ENCODE peak calls at places on chromosome 1, in nine cellular contexts. O, F, B, Y, Q, E, U, W and J are unnamed samples.

GRCh38 chr1:168348146-168348709 is 67.6 kb downstream of the TBX19 start:
- DNase-seq in O (peak), F (no peak), Q (no peak), W (peak), E (no peak), Y (no peak), U (peak), B (no peak), J (no peak)

GRCh38 chr1:77126309-77126708 is 92.9 kb downstream of the PIGK start:
- DNase-seq in U (peak), F (peak), Y (peak), B (peak), Q (no peak), W (peak), O (peak), E (peak), J (peak)

GRCh38 chr1:21341022-21341421 is 50.8 kb upstream of the ECE1 start:
- DNase-seq in F (no peak), Y (no peak), Q (no peak), O (no peak), B (peak), W (no peak), E (no peak), U (peak), J (no peak)

GRCh38 chr1:245790441-245790840 is 635.7 kb downstream of the KIF26B start:
- DNase-seq in E (no peak), Y (no peak), Q (no peak), W (peak), B (no peak), F (no peak), U (no peak), O (no peak), J (peak)

GRCh38 chr1:172917972-172918371 is 132.8 kb downstream of the TNFSF18 start:
- DNase-seq in Q (no peak), E (no peak), O (peak), W (peak), B (no peak), Y (peak), F (no peak), U (peak), J (peak)

GRCh38 chr1:235018720-235019444 is 109.8 kb downstream of the TOMM20 start:
- DNase-seq in E (no peak), W (no peak), B (no peak), F (no peak), U (no peak), O (no peak), Y (no peak), Q (peak), J (no peak)

GRCh38 chr1:181587870-181588438 is 104.6 kb downstream of the CACNA1E start:
- DNase-seq in Q (no peak), F (peak), Y (no peak), U (no peak), E (no peak), O (no peak), W (no peak), B (no peak), J (no peak)

GRCh38 chr1:155084722-155085503 is 6.3 kb downstream of the EFNA3 start:
- DNase-seq in U (peak), Q (peak), B (peak), E (peak), O (peak), F (peak), Y (peak), W (peak), J (peak)

GRCh38 chr1:108551157-108551862 is 8.6 kb upstream of the EEIG2 start:
- DNase-seq in F (no peak), E (no peak), W (no peak), Q (no peak), O (no peak), B (no peak), Y (no peak), U (peak), J (no peak)

GRCh38 chr1:213820362-213821149 is 167.2 kb upstream of the PROX1 start:
- DNase-seq in U (no peak), Y (no peak), Q (no peak), F (no peak), E (no peak), O (no peak), B (no peak), W (no peak), J (no peak)

GRCh38 chr1:41678141-41678878 is 193.8 kb upstream of the EDN2 start:
- DNase-seq in O (no peak), Y (peak), E (peak), F (no peak), B (no peak), Q (peak), W (peak), U (no peak), J (peak)

GRCh38 chr1:156251527-156251926 is 3.7 kb upstream of the PAQR6 start:
- DNase-seq in E (no peak), Y (no peak), Q (no peak), U (no peak), B (no peak), O (no peak), F (no peak), W (no peak), J (no peak)

GRCh38 chr1:1371354-1371740 is 3.7 kb downstream of the AURKAIP1 start:
- DNase-seq in U (no peak), O (no peak), Y (no peak), Q (no peak), B (no peak), F (no peak), W (no peak), E (no peak), J (no peak)

GRCh38 chr1:90114521-90115141 is 119.7 kb downstream of the ZNF326 start:
- DNase-seq in O (peak), Y (peak), U (peak), E (peak), W (peak), F (no peak), B (no peak), Q (no peak), J (peak)

GRCh38 chr1:153358691-153358975 is 979 bp downstream of the S100A9 start:
- DNase-seq in Y (no peak), U (no peak), B (no peak), F (peak), Q (no peak), O (no peak), W (no peak), E (no peak), J (no peak)

GRCh38 chr1:225548140-225548857 is 104.6 kb downstream of the ENAH start:
- DNase-seq in B (no peak), Q (no peak), E (no peak), Y (no peak), W (no peak), F (no peak), O (no peak), U (no peak), J (peak)

GRCh38 chr1:22892789-22893188 is 79.9 kb downstream of the LACTBL1 start:
- DNase-seq in Q (no peak), F (no peak), U (no peak), Y (no peak), W (no peak), O (no peak), B (no peak), E (no peak), J (no peak)

GRCh38 chr1:248901578-248901977 is 4.5 kb upstream of the PGBD2 start:
- DNase-seq in Q (no peak), B (no peak), E (no peak), W (no peak), Y (no peak), O (no peak), F (no peak), U (no peak), J (no peak)

GRCh38 chr1:12126781-12127180 is 40.0 kb upstream of the TNFRSF1B start:
- DNase-seq in F (no peak), E (no peak), B (no peak), Y (no peak), O (no peak), Q (no peak), W (no peak), U (no peak), J (no peak)

GRCh38 chr1:91022518-91022929 is 689 bp upstream of the ZNF644 start:
- DNase-seq in O (no peak), F (no peak), U (no peak), B (no peak), Q (no peak), E (no peak), W (no peak), Y (no peak), J (no peak)

GRCh38 chr1:3516481-3516869 is 62.0 kb downstream of the ARHGEF16 start:
- DNase-seq in W (no peak), B (no peak), U (no peak), E (no peak), Y (no peak), Q (no peak), F (no peak), O (no peak), J (no peak)

GRCh38 chr1:36486436-36487335 is 4.0 kb upstream of the CSF3R start:
- DNase-seq in O (peak), F (peak), E (peak), W (peak), B (no peak), Q (peak), U (peak), Y (no peak), J (peak)

GRCh38 chr1:2049517-2050481 is at the start of gene PRKCZ:
- DNase-seq in E (no peak), Y (no peak), F (peak), Q (peak), U (peak), O (peak), B (peak), W (peak), J (no peak)

GRCh38 chr1:27770293-27770830 is 2.7 kb upstream of the STX12 start:
- DNase-seq in F (no peak), Y (no peak), W (no peak), U (no peak), E (no peak), O (no peak), Q (no peak), B (no peak), J (no peak)

GRCh38 chr1:201290551-201290950 is 7.2 kb downstream of the PKP1 start:
- DNase-seq in U (no peak), E (no peak), F (no peak), Q (peak), O (no peak), W (no peak), Y (no peak), B (no peak), J (no peak)

GRCh38 chr1:58754056-58754613 is 29.7 kb downstream of the JUN start:
- DNase-seq in W (no peak), O (no peak), Q (no peak), U (peak), B (no peak), F (no peak), E (no peak), Y (no peak), J (peak)

GRCh38 chr1:118118469-118118868 is 66.6 kb downstream of the SPAG17 start:
- DNase-seq in Y (no peak), U (no peak), E (peak), Q (no peak), W (no peak), B (no peak), O (no peak), F (no peak), J (no peak)

GRCh38 chr1:243667133-243667532 is 182.9 kb downstream of the AKT3 start:
- DNase-seq in E (no peak), U (no peak), F (no peak), Q (no peak), B (no peak), O (no peak), W (no peak), Y (no peak), J (no peak)

GRCh38 chr1:1434812-1435093 is 737 bp upstream of the VWA1 start:
- DNase-seq in W (no peak), Y (no peak), B (no peak), F (no peak), Q (no peak), O (no peak), U (no peak), E (no peak), J (no peak)

GRCh38 chr1:193115629-193116227 is 6.1 kb upstream of the CDC73 start:
- DNase-seq in O (peak), E (no peak), F (no peak), B (no peak), W (peak), Y (peak), Q (peak), U (peak), J (peak)

GRCh38 chr1:150109567-150109966 is 40.1 kb upstream of the PLEKHO1 start:
- DNase-seq in E (no peak), O (no peak), U (no peak), W (no peak), Y (no peak), Q (no peak), F (no peak), B (no peak), J (no peak)

GRCh38 chr1:169060906-169061683 is 45.4 kb upstream of the ATP1B1 start:
- DNase-seq in Q (no peak), F (no peak), U (peak), W (peak), E (no peak), O (no peak), Y (no peak), B (no peak), J (no peak)

GRCh38 chr1:93437976-93438605 is 9.8 kb upstream of the FNBP1L start:
- DNase-seq in Q (no peak), O (peak), Y (no peak), E (no peak), B (no peak), F (no peak), U (peak), W (peak), J (peak)
- H3K4me3 ChIP-seq in Q (no peak), O (no peak), Y (no peak), E (no peak), B (no peak), F (no peak), U (peak), W (no peak), J (no peak)

DNA sequence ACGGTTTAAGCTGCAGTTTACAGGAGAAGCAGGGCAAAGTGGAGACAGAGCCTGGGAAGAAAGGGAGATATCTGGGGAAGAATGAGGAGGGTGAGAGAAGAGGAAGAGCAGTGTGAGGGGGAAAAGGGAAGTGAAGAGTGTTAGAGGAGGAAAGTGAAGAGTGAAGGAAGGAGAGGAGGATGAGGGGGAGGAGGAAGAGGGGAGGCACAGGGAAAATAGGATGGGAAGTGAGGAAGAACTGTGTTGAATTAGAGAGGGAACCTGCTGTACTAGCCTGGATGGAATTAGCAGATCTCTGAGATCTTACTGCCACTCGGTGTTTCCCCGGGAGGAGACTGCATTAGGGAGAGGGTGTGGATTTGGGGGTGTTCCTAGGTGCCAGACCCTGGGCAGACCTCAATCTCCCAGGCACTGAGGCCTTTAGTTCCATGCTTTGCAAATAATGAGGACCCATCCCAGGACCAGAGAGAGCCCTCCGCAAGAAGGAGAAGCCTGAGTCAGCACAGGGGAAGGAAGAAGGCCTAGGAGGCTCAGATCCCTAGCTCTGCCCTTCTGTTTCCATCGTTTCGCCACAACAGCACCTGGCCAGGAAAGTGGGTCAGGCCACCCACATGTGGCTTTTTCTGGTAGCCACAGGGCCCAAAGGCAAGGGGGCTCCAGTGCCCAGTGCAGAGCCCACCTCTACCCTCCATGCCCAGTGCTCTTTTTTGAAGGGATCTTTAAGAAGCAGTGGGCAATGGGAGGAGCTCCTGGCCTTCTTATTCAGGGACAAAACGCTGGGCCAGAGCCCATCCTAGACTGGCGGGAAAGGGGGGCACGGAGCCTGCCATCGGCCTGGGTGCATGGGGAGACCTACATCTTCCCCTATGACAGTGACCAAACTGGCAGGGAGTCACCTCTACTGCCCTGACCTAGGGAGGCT is 2.0 kb downstream of the LRRN2 start:
- DNase-seq in F (no peak), U (no peak), B (no peak), W (no peak), Y (no peak), Q (peak), O (no peak), E (no peak), J (no peak)
- H3K4me3 ChIP-seq in F (peak), U (peak), B (no peak), W (no peak), Y (no peak), Q (peak), O (no peak), E (peak), J (no peak)

GRCh38 chr1:207885129-207886032 is 25.5 kb downstream of the CD34 start:
- DNase-seq in F (peak), Q (peak), Y (peak), B (peak), U (peak), O (peak), W (peak), E (peak), J (peak)

GRCh38 chr1:207882692-207883091 is 28.2 kb downstream of the CD34 start:
- DNase-seq in F (peak), U (no peak), Y (no peak), Q (no peak), E (no peak), B (no peak), W (no peak), O (no peak), J (no peak)

GRCh38 chr1:207883660-207884245 is 27.2 kb downstream of the CD34 start:
- DNase-seq in Y (no peak), W (no peak), U (no peak), O (no peak), F (peak), E (no peak), Q (no peak), B (no peak), J (no peak)

GRCh38 chr1:207883104-207883651 is 27.7 kb downstream of the CD34 start:
- DNase-seq in B (no peak), U (no peak), Q (no peak), E (no peak), Y (no peak), F (no peak), W (no peak), O (no peak), J (no peak)

GRCh38 chr1:207884276-207885029 is 26.5 kb downstream of the CD34 start:
- DNase-seq in E (no peak), B (no peak), Y (no peak), Q (no peak), W (no peak), F (peak), O (no peak), U (no peak), J (no peak)
- H3K4me3 ChIP-seq in E (no peak), B (no peak), Y (no peak), Q (no peak), W (no peak), F (no peak), O (no peak), U (no peak), J (no peak)

DNA sequence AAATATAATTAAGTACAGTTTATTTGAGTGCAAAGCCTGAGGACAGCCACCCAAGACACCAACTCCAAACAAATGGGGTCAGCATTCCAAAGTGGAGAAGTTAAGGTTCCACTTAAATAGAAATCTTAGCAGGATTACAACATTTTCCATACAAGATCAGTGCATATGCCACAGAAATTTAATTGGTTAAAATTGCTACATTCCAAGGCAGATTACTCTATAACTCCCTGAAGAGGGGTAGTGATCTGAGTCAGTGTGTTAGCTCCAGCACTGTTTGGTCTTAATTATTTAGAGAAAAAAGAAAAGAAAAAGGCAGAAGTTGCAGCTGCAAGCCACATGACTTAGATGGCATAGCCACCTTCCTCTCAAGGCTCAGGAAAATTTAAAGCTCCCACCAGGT is 297.5 kb downstream of the HHIPL2 start:
- DNase-seq in U (no peak), Q (no peak), Y (no peak), W (no peak), E (no peak), B (no peak), O (no peak), F (no peak), J (peak)
- H3K4me3 ChIP-seq in U (no peak), Q (no peak), Y (no peak), W (no peak), E (no peak), B (no peak), O (no peak), F (no peak), J (no peak)

GRCh38 chr1:67688526-67689219 is 3.7 kb downstream of the GADD45A start:
- DNase-seq in O (no peak), Y (no peak), B (no peak), E (no peak), Q (no peak), W (no peak), F (peak), U (peak), J (no peak)
- H3K4me3 ChIP-seq in O (peak), Y (peak), B (no peak), E (no peak), Q (no peak), W (no peak), F (peak), U (peak), J (peak)

GRCh38 chr1:160097196-160097910 is 1.1 kb downstream of the IGSF8 start:
- DNase-seq in U (no peak), Y (no peak), Q (no peak), O (no peak), W (no peak), E (no peak), F (peak), B (no peak), J (no peak)

GRCh38 chr1:160099716-160100375 is 1.4 kb upstream of the IGSF8 start:
- DNase-seq in B (no peak), O (no peak), W (no peak), E (no peak), U (no peak), Q (no peak), Y (no peak), F (no peak), J (no peak)

GRCh38 chr1:160097911-160098851 is at the start of gene IGSF8:
- DNase-seq in F (peak), Y (no peak), B (peak), E (peak), U (peak), W (peak), O (peak), Q (peak), J (peak)

GRCh38 chr1:160101037-160101716 is 2.8 kb upstream of the IGSF8 start:
- DNase-seq in W (peak), Y (peak), O (peak), F (peak), Q (peak), U (peak), E (peak), B (peak), J (peak)

GRCh38 chr1:160098852-160099647 is 631 bp upstream of the IGSF8 start:
- DNase-seq in Q (peak), W (peak), U (peak), F (peak), E (peak), O (peak), B (peak), Y (peak), J (peak)
- H3K4me3 ChIP-seq in Q (peak), W (peak), U (peak), F (peak), E (peak), O (peak), B (peak), Y (peak), J (peak)

GRCh38 chr1:43359696-43360095 is 915 bp downstream of the CDC20 start:
- DNase-seq in U (no peak), B (no peak), Q (no peak), E (no peak), Y (no peak), F (no peak), O (no peak), W (no peak), J (no peak)
- H3K4me3 ChIP-seq in U (peak), B (no peak), Q (no peak), E (no peak), Y (peak), F (peak), O (peak), W (no peak), J (peak)

GRCh38 chr1:6178751-6179563 is 1.2 kb downstream of the CHD5 start:
- DNase-seq in Y (no peak), W (no peak), E (no peak), O (no peak), F (peak), B (no peak), U (no peak), Q (no peak), J (peak)
- H3K4me3 ChIP-seq in Y (no peak), W (no peak), E (no peak), O (peak), F (no peak), B (no peak), U (peak), Q (peak), J (no peak)

DNA sequence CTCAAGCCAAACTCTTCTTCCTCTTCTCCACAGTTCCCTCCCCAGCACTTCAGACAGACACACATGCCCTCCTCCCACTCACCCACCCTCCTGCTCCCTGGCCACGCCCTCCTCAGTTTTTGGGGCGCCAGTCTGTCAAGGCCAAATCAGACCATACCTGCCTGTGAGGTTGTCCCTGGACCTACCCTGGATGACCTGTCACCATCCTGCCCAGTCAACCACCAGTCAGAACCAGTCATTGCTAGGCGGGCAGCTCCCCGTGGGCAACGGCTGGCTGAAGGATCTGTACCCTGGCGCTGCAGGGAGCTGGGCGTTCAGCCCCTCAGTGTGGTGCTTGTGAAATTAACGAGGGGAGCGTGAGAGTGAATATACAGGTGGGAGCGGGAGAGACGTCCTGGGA is 670 bp downstream of the C1orf210 start:
- DNase-seq in Y (no peak), E (no peak), F (no peak), W (no peak), O (no peak), Q (peak), U (no peak), B (no peak), J (no peak)
- H3K4me3 ChIP-seq in Y (no peak), E (peak), F (peak), W (no peak), O (no peak), Q (peak), U (peak), B (no peak), J (no peak)